ENCODE peak calls at places on chromosomes 1 and 21, in five cellular contexts. Y, I, C, N and M are unnamed samples.

GRCh38 chr21:15252437-15252836 is 187.6 kb upstream of the NRIP1 start:
- DNase-seq in Y (no peak), I (no peak), N (no peak), C (no peak), M (no peak)

GRCh38 chr1:25217598-25218232 is 14.6 kb downstream of the SYF2 start:
- DNase-seq in C (no peak), Y (no peak), N (no peak), I (no peak), M (no peak)

GRCh38 chr1:29094433-29094832 is 29.3 kb downstream of the TMEM200B start:
- DNase-seq in C (no peak), I (no peak), N (no peak), Y (no peak), M (no peak)

GRCh38 chr1:59543211-59543668 is 246.3 kb downstream of the FGGY start:
- DNase-seq in C (no peak), Y (no peak), N (no peak), I (no peak), M (no peak)

GRCh38 chr1:211356723-211357418 is 30.2 kb downstream of the TRAF5 start:
- DNase-seq in I (peak; percentile 47), Y (peak; percentile 75), N (no peak), C (no peak), M (peak; percentile 51)

GRCh38 chr1:31750858-31751638 is 13.1 kb downstream of the ADGRB2 start:
- DNase-seq in Y (peak; percentile 77), I (peak; percentile 80), N (peak; percentile 57), C (no peak), M (peak; percentile 44)

GRCh38 chr1:43275826-43276620 is 6.2 kb downstream of the TMEM125 start:
- DNase-seq in Y (no peak), I (no peak), N (no peak), C (no peak), M (no peak)

GRCh38 chr1:37047487-37047886 is 13.2 kb upstream of the GRIK3 start:
- DNase-seq in N (no peak), I (no peak), C (no peak), Y (no peak), M (no peak)

GRCh38 chr1:18775341-18775740 is 84.1 kb downstream of the TAS1R2 start:
- DNase-seq in I (no peak), Y (no peak), C (no peak), N (no peak), M (no peak)

GRCh38 chr1:110196917-110197782 is 13.0 kb upstream of the KCNC4 start:
- DNase-seq in I (peak; percentile 50), N (peak; percentile 51), C (peak; percentile 31), Y (peak; percentile 41), M (peak; percentile 18)

GRCh38 chr1:201877877-201878339 is 10.8 kb upstream of the SHISA4 start:
- DNase-seq in I (peak; percentile 71), Y (peak; percentile 63), N (peak; percentile 69), C (no peak), M (peak; percentile 52)

GRCh38 chr1:35179864-35180263 is 13.1 kb downstream of the SFPQ start:
- DNase-seq in Y (no peak), C (no peak), I (no peak), N (no peak), M (no peak)

GRCh38 chr1:212606734-212607205 is 1.8 kb upstream of the ATF3 start:
- DNase-seq in N (no peak), I (no peak), C (peak; percentile 18), Y (no peak), M (no peak)

GRCh38 chr1:47013239-47013638 is 10.2 kb upstream of the CYP4X1 start:
- DNase-seq in N (no peak), Y (no peak), I (no peak), C (no peak), M (no peak)

GRCh38 chr1:27488523-27489138 is 1.3 kb downstream of the WASF2 start:
- DNase-seq in I (peak; percentile 44), C (no peak), Y (peak; percentile 33), N (peak; percentile 23), M (peak; percentile 12)

GRCh38 chr1:243837907-243838546 is 12.0 kb downstream of the AKT3 start:
- DNase-seq in C (no peak), N (no peak), Y (no peak), I (no peak), M (no peak)

GRCh38 chr1:10507111-10507879 is 32.5 kb downstream of the PEX14 start:
- DNase-seq in C (no peak), I (peak; percentile 81), N (peak; percentile 86), Y (peak; percentile 83), M (peak; percentile 74)

GRCh38 chr1:7789828-7790227 is 5.7 kb downstream of the PER3 start:
- DNase-seq in I (no peak), Y (no peak), C (no peak), N (no peak), M (no peak)

GRCh38 chr1:89589515-89589914 is 43.4 kb upstream of the LRRC8C start:
- DNase-seq in C (no peak), I (peak; percentile 28), N (no peak), Y (no peak), M (no peak)

GRCh38 chr1:113677250-113678158 is 81.8 kb downstream of the PHTF1 start:
- DNase-seq in N (peak; percentile 71), Y (peak; percentile 63), C (no peak), I (peak; percentile 57), M (peak; percentile 86)

GRCh38 chr1:199746985-199747384 is 280.5 kb upstream of the NR5A2 start:
- DNase-seq in Y (no peak), N (no peak), I (no peak), C (no peak), M (no peak)

GRCh38 chr1:210264521-210265380 is 32.2 kb downstream of the SERTAD4 start:
- DNase-seq in N (no peak), C (no peak), Y (no peak), I (peak; percentile 48), M (no peak)

GRCh38 chr1:163877016-163877415 is 555.3 kb downstream of the NUF2 start:
- DNase-seq in N (peak; percentile 8), I (peak; percentile 85), C (no peak), Y (no peak), M (no peak)

GRCh38 chr1:40053138-40053887 is 12.8 kb downstream of the CAP1 start:
- DNase-seq in N (no peak), I (no peak), C (no peak), Y (no peak), M (no peak)

GRCh38 chr1:26237230-26237966 is 3.4 kb downstream of the CEP85 start:
- DNase-seq in N (peak; percentile 37), Y (peak; percentile 33), I (peak; percentile 15), C (no peak), M (no peak)

GRCh38 chr1:199550384-199551067 is 477.0 kb upstream of the NR5A2 start:
- DNase-seq in N (peak; percentile 71), I (peak; percentile 18), C (no peak), Y (peak; percentile 49), M (peak; percentile 28)

GRCh38 chr1:22854688-22855565 is 117.7 kb downstream of the LACTBL1 start:
- DNase-seq in N (no peak), C (no peak), Y (no peak), I (no peak), M (no peak)

GRCh38 chr1:9593492-9594465 is 5.1 kb downstream of the TMEM201 start:
- DNase-seq in Y (peak; percentile 69), I (peak; percentile 85), N (peak; percentile 49), C (no peak), M (peak; percentile 80)

GRCh38 chr1:226633541-226634155 is 85.1 kb downstream of the STUM start:
- DNase-seq in I (no peak), Y (no peak), C (no peak), N (no peak), M (no peak)

GRCh38 chr1:11211925-11212587 is 22.9 kb downstream of the ANGPTL7 start:
- DNase-seq in Y (no peak), I (no peak), N (no peak), C (no peak), M (no peak)

GRCh38 chr1:46396429-46397398 is 2.6 kb downstream of the FAAH start:
- DNase-seq in Y (peak; percentile 17), N (peak; percentile 27), C (no peak), I (no peak), M (no peak)

GRCh38 chr21:37788503-37788902 is 127.8 kb downstream of the KCNJ6 start:
- DNase-seq in N (no peak), I (no peak), Y (no peak), C (no peak), M (no peak)

GRCh38 chr1:223363856-223364684 is at the start of gene SUSD4:
- DNase-seq in N (no peak), I (peak; percentile 3), Y (no peak), C (peak; percentile 41), M (no peak)

GRCh38 chr1:115291731-115292130 is 46.3 kb downstream of the NGF start:
- DNase-seq in Y (no peak), N (no peak), I (peak; percentile 67), C (no peak), M (no peak)

GRCh38 chr1:6445062-6445763 is 20.6 kb downstream of the ESPN start:
- DNase-seq in C (no peak), Y (peak; percentile 15), I (no peak), N (peak; percentile 37), M (no peak)

GRCh38 chr1:171699526-171699925 is 42.3 kb downstream of the VAMP4 start:
- DNase-seq in Y (peak; percentile 2), I (no peak), C (no peak), N (no peak), M (no peak)